ENCODE peak calls at places on chromosomes 4 and X, in nine cellular contexts. T is T-helper 17 cell; S is ACHN; R is LoVo; U is CD4-positive, CD25-positive, alpha-beta regulatory T cell; L is activated gamma-delta T cell treated with Interleukin-2 at 50 U/mL for 16 hours; Q is dorsolateral prefrontal cortex; O is activated naive CD8-positive, alpha-beta T cell treated with anti-CD3 and anti-CD28 coated beads for 36 hours; J is posterior vena cava. Y is an unnamed sample.
A peak's percentile ranks its signal among the peaks of the same experiment; 100 is the strongest.

GRCh38 chrX:153951683-153952372 is 7.4 kb upstream of the RENBP start:
- DNase-seq in T (no peak), U (no peak), Q (no peak), S (no peak), O (no peak), L (no peak), R (no peak), J (no peak), Y (no peak)

GRCh38 chr4:75849459-75849858 is 52.8 kb downstream of the PPEF2 start:
- DNase-seq in S (no peak), U (no peak), R (no peak), O (no peak), Q (no peak), L (no peak), J (no peak), T (no peak), Y (no peak)

GRCh38 chr4:111556141-111556781 is 589.0 kb upstream of the FAM241A start:
- DNase-seq in T (no peak), Q (no peak), S (no peak), U (no peak), R (no peak), O (no peak), L (no peak), J (no peak), Y (no peak)

GRCh38 chr4:128571747-128572146 is 237.8 kb upstream of the JADE1 start:
- DNase-seq in Q (no peak), R (peak; percentile 48), T (no peak), O (no peak), U (no peak), J (no peak), S (peak; percentile 90), L (no peak), Y (no peak)

GRCh38 chrX:100695302-100695701 is 36.6 kb downstream of the SYTL4 start:
- DNase-seq in U (no peak), T (no peak), O (no peak), R (no peak), Q (no peak), S (no peak), L (no peak), J (no peak), Y (peak; percentile 84)

GRCh38 chr4:68700152-68700551 is 29.7 kb upstream of the UGT2B15 start:
- DNase-seq in O (no peak), R (no peak), U (no peak), J (no peak), L (no peak), T (no peak), S (no peak), Q (no peak), Y (no peak)

GRCh38 chr4:91330555-91331137 is 973.1 kb upstream of the GRID2 start:
- DNase-seq in L (no peak), U (no peak), O (no peak), Q (no peak), S (no peak), T (no peak), R (no peak), J (no peak), Y (no peak)

GRCh38 chr4:151462554-151462953 is 53.6 kb downstream of the FHIP1A start:
- DNase-seq in R (no peak), J (no peak), T (no peak), Q (no peak), U (no peak), L (no peak), O (no peak), S (no peak), Y (no peak)

GRCh38 chr4:37892641-37893040 is 1.8 kb downstream of the TBC1D1 start:
- DNase-seq in U (peak; percentile 24), J (no peak), S (no peak), O (peak; percentile 63), T (peak; percentile 14), R (no peak), L (peak; percentile 25), Q (no peak), Y (no peak)

GRCh38 chrX:86137071-86137470 is 11.2 kb upstream of the DACH2 start:
- DNase-seq in J (no peak), S (no peak), T (no peak), L (no peak), R (no peak), O (no peak), Q (no peak), U (no peak), Y (no peak)

GRCh38 chrX:42691196-42691595 is 86.8 kb downstream of the PPP1R2C start:
- DNase-seq in L (no peak), O (no peak), S (no peak), T (no peak), R (no peak), Q (no peak), U (no peak), J (no peak), Y (no peak)

GRCh38 chr4:82721819-82722423 is 76.7 kb downstream of the SCD5 start:
- DNase-seq in T (no peak), L (no peak), O (peak; percentile 18), Q (peak; percentile 58), J (no peak), S (peak; percentile 17), R (peak; percentile 20), U (no peak), Y (peak; percentile 70)

Y was measured in DMS53.